ENCODE peak calls at places on chromosomes 4 and X, in six cellular contexts. M is NCI-H748 treated with DMSO at 0.1 percent for 48 hours; P is hepatic stellate cell; A is SW 1271; I is activated T-cell treated with anti-CD3 and anti-CD28 coated beads, Interleukin-2, amount 50 U/mL, for 72 hours; W is iris pigment epithelial cell. E is an unnamed sample.

GRCh38 chr4:183443609-183444148 is 757 bp upstream of the CDKN2AIP start:
- DNase-seq in M (peak; percentile 54), P (no peak), A (no peak), I (no peak), W (peak; percentile 59), E (peak; percentile 52)

GRCh38 chrX:133054761-133055385 is 42.0 kb downstream of the USP26 start:
- DNase-seq in M (no peak), P (no peak), A (no peak), I (no peak), W (no peak), E (no peak)

GRCh38 chr4:114512595-114513295 is 85.9 kb upstream of the UGT8 start:
- DNase-seq in M (no peak), P (no peak), A (no peak), I (no peak), W (no peak), E (no peak)

GRCh38 chr4:79255793-79256192 is 70.1 kb downstream of the NAA11 start:
- DNase-seq in M (no peak), P (no peak), A (no peak), I (no peak), W (no peak), E (no peak)

GRCh38 chr4:88008133-88008621 is 742 bp downstream of the PKD2 start:
- DNase-seq in M (peak; percentile 21), P (peak; percentile 48), A (no peak), I (peak; percentile 31), W (peak; percentile 55), E (peak; percentile 29)

GRCh38 chr4:156571146-156571545 is 400.5 kb downstream of the PDGFC start:
- DNase-seq in M (no peak), P (no peak), A (no peak), I (no peak), W (no peak), E (no peak)

GRCh38 chrX:38804481-38805293 is 3.4 kb downstream of the MID1IP1 start:
- DNase-seq in M (no peak), P (no peak), A (no peak), I (peak; percentile 30), W (peak; percentile 36), E (peak; percentile 57)

GRCh38 chr4:72843466-72843865 is 226.1 kb downstream of the COX18 start:
- DNase-seq in M (no peak), P (no peak), A (no peak), I (no peak), W (peak; percentile 3), E (no peak)

GRCh38 chr4:93030670-93031069 is 726.9 kb downstream of the GRID2 start:
- DNase-seq in M (no peak), P (no peak), A (no peak), I (no peak), W (no peak), E (no peak)

GRCh38 chr4:95877636-95878035 is 37.7 kb downstream of the PDHA2 start:
- DNase-seq in M (no peak), P (no peak), A (no peak), I (no peak), W (no peak), E (no peak)

GRCh38 chr4:54657556-54658313 is at the start of gene KIT:
- DNase-seq in M (peak; percentile 51), P (peak; percentile 70), A (no peak), I (peak; percentile 23), W (no peak), E (peak; percentile 14)

GRCh38 chrX:44317196-44317595 is 26.3 kb downstream of the EFHC2 start:
- DNase-seq in M (no peak), P (no peak), A (no peak), I (no peak), W (no peak), E (no peak)

GRCh38 chr4:121454251-121454979 is 73.6 kb upstream of the QRFPR start:
- DNase-seq in M (no peak), P (no peak), A (no peak), I (no peak), W (no peak), E (no peak)

GRCh38 chr4:22522206-22522605 is 6.3 kb upstream of the ADGRA3 start:
- DNase-seq in M (no peak), P (no peak), A (no peak), I (no peak), W (peak; percentile 43), E (no peak)

GRCh38 chrX:128460835-128461234 is 408.6 kb upstream of the ACTRT1 start:
- DNase-seq in M (no peak), P (no peak), A (no peak), I (no peak), W (peak; percentile 14), E (no peak)

GRCh38 chrX:67544281-67544680 is 460 bp downstream of the AR start:
- DNase-seq in M (no peak), P (peak; percentile 14), A (no peak), I (no peak), W (peak; percentile 4), E (no peak)

GRCh38 chr4:101597204-101597603 is 193.3 kb upstream of the BANK1 start:
- DNase-seq in M (no peak), P (no peak), A (no peak), I (peak; percentile 8), W (no peak), E (peak; percentile 18)

GRCh38 chr4:186190456-186191265 is 706 bp upstream of the CYP4V2 start:
- DNase-seq in M (no peak), P (no peak), A (no peak), I (peak; percentile 41), W (peak; percentile 29), E (peak; percentile 57)

GRCh38 chr4:76420901-76421581 is at the start of gene CCDC158:
- DNase-seq in M (no peak), P (peak; percentile 25), A (no peak), I (peak; percentile 21), W (no peak), E (peak; percentile 15)

GRCh38 chr4:8292388-8293107 is 23.0 kb downstream of the HTRA3 start:
- DNase-seq in M (no peak), P (no peak), A (no peak), I (no peak), W (no peak), E (no peak)

GRCh38 chr4:190019023-190019858 is 7.8 kb downstream of the FRG2 start:
- DNase-seq in M (no peak), P (no peak), A (no peak), I (peak; percentile 2), W (no peak), E (peak; percentile 9)

GRCh38 chr4:142845293-142846070 is 619 bp downstream of the INPP4B start:
- DNase-seq in M (peak; percentile 41), P (no peak), A (no peak), I (peak; percentile 33), W (peak; percentile 8), E (peak; percentile 19)

GRCh38 chrX:10634681-10635161 is 14.3 kb upstream of the MID1 start:
- DNase-seq in M (no peak), P (no peak), A (no peak), I (no peak), W (peak; percentile 90), E (no peak)

GRCh38 chr4:119490335-119490734 is 138.3 kb downstream of the PDE5A start:
- DNase-seq in M (peak; percentile 6), P (no peak), A (no peak), I (no peak), W (peak; percentile 31), E (no peak)

GRCh38 chr4:54227261-54228063 is 1.6 kb upstream of the PDGFRA start:
- DNase-seq in M (peak; percentile 55), P (peak; percentile 63), A (no peak), I (no peak), W (peak; percentile 75), E (no peak)

GRCh38 chr4:100869266-100869665 is 351.4 kb upstream of the EMCN start:
- DNase-seq in M (no peak), P (no peak), A (no peak), I (no peak), W (peak; percentile 20), E (no peak)

GRCh38 chr4:143186202-143186601 is 1.5 kb downstream of the USP38 start:
- DNase-seq in M (no peak), P (no peak), A (no peak), I (no peak), W (peak; percentile 30), E (no peak)

GRCh38 chr4:151887151-151887815 is 126.5 kb upstream of the GATB start:
- DNase-seq in M (no peak), P (no peak), A (no peak), I (no peak), W (peak; percentile 52), E (peak; percentile 15)

GRCh38 chrX:24646745-24647182 is 383 bp downstream of the PCYT1B start:
- DNase-seq in M (peak; percentile 59), P (no peak), A (no peak), I (no peak), W (peak; percentile 21), E (peak; percentile 7)

GRCh38 chr4:3685081-3685645 is 81.0 kb upstream of the ADRA2C start:
- DNase-seq in M (no peak), P (no peak), A (no peak), I (no peak), W (no peak), E (no peak)

GRCh38 chrX:102339312-102340298 is 92.6 kb downstream of the NXF2 start:
- DNase-seq in M (no peak), P (no peak), A (no peak), I (peak; percentile 2), W (no peak), E (peak; percentile 17)

GRCh38 chr4:41725254-41725653 is 23.3 kb downstream of the PHOX2B start:
- DNase-seq in M (no peak), P (no peak), A (no peak), I (no peak), W (no peak), E (no peak)

GRCh38 chr4:101169044-101170014 is 178.0 kb downstream of the PPP3CA start:
- DNase-seq in M (peak; percentile 90), P (no peak), A (peak; percentile 6), I (peak; percentile 74), W (peak; percentile 78), E (peak; percentile 69)

GRCh38 chrX:57752866-57753265 is 72.8 kb upstream of the NLRP2B start:
- DNase-seq in M (no peak), P (no peak), A (no peak), I (no peak), W (no peak), E (peak; percentile 8)

E was measured in activated CD4-positive, alpha-beta memory T cell treated with anti-CD3 and anti-CD28 coated beads for 36 hours.